ENCODE peak calls at places on chromosome 1, in seven cellular contexts. L is endothelial cell, E is K562, D is AG09309, A is Calu3, K is GM12865, J is AG09319. P is an unnamed sample.

GRCh38 chr1:46043491-46044017 is 88.9 kb downstream of the PIK3R3 start:
- DNase-seq in L (no peak), E (no peak), D (no peak), A (no peak), K (peak), J (no peak), P (no peak)

GRCh38 chr1:192516776-192517297 is 58.7 kb upstream of the RGS1 start:
- DNase-seq in L (no peak), E (no peak), D (peak), A (peak), K (peak), J (no peak), P (no peak)

GRCh38 chr1:69743146-69743545 is 175.4 kb downstream of the LRRC7 start:
- DNase-seq in L (no peak), E (no peak), D (no peak), A (no peak), K (no peak), J (no peak), P (no peak)

GRCh38 chr1:86906419-86906818 is 7.5 kb downstream of the SELENOF start:
- DNase-seq in L (no peak), E (peak), D (no peak), A (no peak), K (no peak), J (no peak), P (no peak)

GRCh38 chr1:27413004-27413403 is 20.6 kb downstream of the GPR3 start:
- DNase-seq in L (no peak), E (no peak), D (no peak), A (no peak), K (no peak), J (no peak), P (no peak)

GRCh38 chr1:226034482-226034881 is 28.0 kb upstream of the H3-3A start:
- DNase-seq in L (no peak), E (peak), D (peak), A (no peak), K (no peak), J (peak), P (no peak)

GRCh38 chr1:1539310-1540014 is 962 bp downstream of the TMEM240 start:
- DNase-seq in L (peak), E (no peak), D (no peak), A (no peak), K (no peak), J (no peak), P (no peak)

GRCh38 chr1:99347041-99347684 is 82.9 kb downstream of the PLPPR4 start:
- DNase-seq in L (no peak), E (no peak), D (no peak), A (no peak), K (no peak), J (no peak), P (no peak)

GRCh38 chr1:11524465-11525150 is 45.7 kb downstream of the DISP3 start:
- DNase-seq in L (no peak), E (no peak), D (no peak), A (no peak), K (no peak), J (no peak), P (no peak)

GRCh38 chr1:78765489-78765888 is 115.9 kb downstream of the IFI44 start:
- DNase-seq in L (no peak), E (no peak), D (no peak), A (no peak), K (no peak), J (no peak), P (no peak)

GRCh38 chr1:109399326-109399957 is 1.7 kb upstream of the SORT1 start:
- DNase-seq in L (peak), E (peak), D (no peak), A (peak), K (peak), J (no peak), P (no peak)

GRCh38 chr1:229221106-229222019 is 49.5 kb upstream of the RAB4A start:
- DNase-seq in L (no peak), E (no peak), D (no peak), A (peak), K (no peak), J (no peak), P (peak)

GRCh38 chr1:156816561-156817328 is at the start of gene SH2D2A:
- DNase-seq in L (no peak), E (peak), D (no peak), A (no peak), K (peak), J (no peak), P (no peak)

GRCh38 chr1:173245892-173246291 is 38.8 kb upstream of the TNFSF4 start:
- DNase-seq in L (no peak), E (no peak), D (no peak), A (no peak), K (no peak), J (no peak), P (no peak)

GRCh38 chr1:58401991-58402390 is 144.5 kb downstream of the OMA1 start:
- DNase-seq in L (no peak), E (no peak), D (no peak), A (no peak), K (no peak), J (no peak), P (no peak)

GRCh38 chr1:23958810-23959460 is 693 bp upstream of the PNRC2 start:
- DNase-seq in L (peak), E (peak), D (peak), A (peak), K (peak), J (peak), P (peak)

GRCh38 chr1:55870076-55870475 is 654.9 kb upstream of the USP24 start:
- DNase-seq in L (no peak), E (no peak), D (peak), A (no peak), K (no peak), J (no peak), P (no peak)

GRCh38 chr1:6168947-6169586 is 11.1 kb downstream of the CHD5 start:
- DNase-seq in L (no peak), E (no peak), D (no peak), A (no peak), K (no peak), J (no peak), P (no peak)

GRCh38 chr1:162175393-162175792 is 105.9 kb downstream of the NOS1AP start:
- DNase-seq in L (peak), E (no peak), D (no peak), A (no peak), K (no peak), J (no peak), P (no peak)

DNA sequence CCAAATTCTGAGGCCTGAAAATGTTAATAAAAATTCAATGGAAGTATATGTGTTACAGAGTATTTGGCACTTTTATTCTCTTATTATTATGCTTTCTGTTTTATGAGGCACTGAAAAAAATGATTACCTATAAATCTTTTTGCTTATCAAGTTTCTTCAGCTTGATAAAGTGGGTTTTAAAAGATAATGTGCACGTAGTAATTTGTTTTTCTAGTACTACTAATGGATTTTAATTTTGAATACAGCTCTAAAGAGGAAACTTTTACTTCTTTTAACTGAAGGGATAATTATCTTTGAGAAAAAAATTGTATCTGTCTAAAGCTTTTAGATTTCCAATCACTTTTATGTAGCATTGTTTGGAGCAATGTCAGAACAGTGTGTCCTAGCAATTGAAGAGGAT is 211.4 kb upstream of the L1TD1 start:
- DNase-seq in L (no peak), E (no peak), D (no peak), A (no peak), K (no peak), J (no peak), P (no peak)
- TF ChIP-seq CTCF in L (no peak), E (no peak), D (no peak), A (no peak), K (no peak), J (no peak), P (no peak)

DNA sequence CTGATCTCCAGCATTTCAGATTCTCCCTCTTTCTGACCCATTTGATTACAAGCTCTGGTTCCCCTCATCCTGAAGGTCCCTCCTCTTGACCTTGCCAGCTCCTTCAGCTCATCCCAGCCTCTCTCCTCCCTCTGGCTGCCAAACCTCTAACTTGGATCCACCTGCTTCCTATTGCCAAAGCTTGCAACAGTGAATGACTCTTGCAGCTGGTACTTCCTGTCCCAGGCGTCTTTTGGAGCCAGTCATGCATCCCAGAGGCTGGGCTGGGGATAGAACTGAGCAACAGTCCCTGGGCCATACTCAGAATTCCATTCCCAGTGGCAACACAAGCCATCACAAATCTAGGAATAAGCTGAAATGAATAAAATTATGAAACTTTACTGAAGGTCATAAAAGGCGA is 27.7 kb upstream of the SPOCD1 start:
- DNase-seq in L (no peak), E (no peak), D (peak), A (no peak), K (no peak), J (peak), P (peak)
- TF ChIP-seq CTCF in L (no peak), E (no peak), D (no peak), A (no peak), K (no peak), J (no peak), P (peak)

GRCh38 chr1:19232526-19232851 is 18.8 kb downstream of the EMC1 start:
- DNase-seq in L (no peak), E (no peak), D (no peak), A (no peak), K (no peak), J (peak), P (no peak)
- TF ChIP-seq CTCF in L (no peak), E (peak), D (peak), A (no peak), K (no peak), J (peak), P (peak)

GRCh38 chr1:15849775-15850449 is 2.4 kb downstream of the SPEN start:
- DNase-seq in L (peak), E (peak), D (no peak), A (peak), K (peak), J (no peak), P (no peak)

GRCh38 chr1:15847893-15848142 is 311 bp downstream of the SPEN start:
- DNase-seq in L (no peak), E (no peak), D (no peak), A (no peak), K (no peak), J (no peak), P (no peak)

GRCh38 chr1:15848929-15849774 is 1.6 kb downstream of the SPEN start:
- DNase-seq in L (peak), E (peak), D (no peak), A (peak), K (peak), J (peak), P (peak)

GRCh38 chr1:15848143-15848928 is 829 bp downstream of the SPEN start:
- DNase-seq in L (peak), E (peak), D (no peak), A (no peak), K (peak), J (no peak), P (no peak)

DNA sequence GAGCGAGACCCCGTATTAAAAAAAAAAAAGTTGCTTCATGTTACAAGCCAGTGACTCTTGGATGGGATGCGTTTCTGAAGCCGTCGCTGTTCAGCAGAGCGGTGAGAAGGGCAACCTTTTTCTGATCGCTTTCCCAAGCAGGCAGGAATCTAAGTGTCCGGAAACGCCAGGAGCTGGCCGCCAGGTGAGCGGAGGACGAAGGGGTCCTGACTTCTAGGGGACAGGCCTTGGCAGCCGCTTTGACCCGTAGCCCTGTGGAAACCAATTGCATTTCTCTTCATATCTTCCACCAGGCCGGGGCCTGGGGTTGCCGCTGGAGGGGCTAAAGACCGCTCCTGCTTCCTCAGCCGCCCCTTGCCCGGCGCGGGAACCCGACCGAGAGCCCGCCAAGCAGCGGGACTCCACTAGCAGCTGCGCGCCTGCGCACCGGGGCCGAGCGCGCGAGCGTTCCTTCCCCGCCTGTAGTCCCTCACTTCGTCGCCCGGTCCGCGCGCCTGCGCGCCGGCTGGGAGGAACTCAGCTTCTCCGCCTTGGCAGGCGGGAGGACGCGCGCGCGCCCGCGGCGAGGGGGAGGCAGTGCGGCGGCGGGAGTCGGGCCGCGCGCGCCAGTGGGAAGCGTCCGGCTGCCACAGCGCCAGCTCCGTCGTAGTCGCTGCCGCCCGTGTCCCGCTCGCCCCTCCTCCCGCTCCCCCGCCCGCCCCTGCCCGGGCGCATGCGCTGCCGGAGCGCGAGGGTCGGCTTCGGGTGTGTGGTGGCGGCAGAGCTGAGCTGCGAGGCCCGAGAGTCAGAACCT is at the start of gene SPEN:
- DNase-seq in L (peak), E (peak), D (peak), A (peak), K (peak), J (peak), P (peak)
- TF ChIP-seq CTCF in L (no peak), E (peak), D (no peak), A (no peak), K (no peak), J (no peak), P (peak)

DNA sequence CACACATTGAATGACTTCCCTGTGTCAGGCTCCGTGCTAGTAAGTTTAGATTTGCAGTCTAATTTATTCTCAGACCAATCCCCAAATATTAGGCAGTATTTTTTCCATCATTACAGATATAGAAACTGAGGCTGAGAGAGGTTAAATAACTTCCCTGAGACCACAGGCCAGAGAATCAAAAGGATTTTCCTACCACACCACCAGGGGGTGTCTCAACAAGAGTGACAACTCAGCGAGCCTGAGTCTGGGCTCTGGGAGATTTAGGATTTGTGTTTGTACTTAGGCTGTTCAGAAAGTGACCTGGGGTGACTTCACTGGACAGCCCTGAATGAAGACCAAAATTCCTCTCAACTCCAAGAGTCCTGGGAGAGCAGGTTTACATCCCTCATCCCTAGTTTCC is 13.3 kb upstream of the LCE5A start:
- DNase-seq in L (peak), E (peak), D (no peak), A (peak), K (peak), J (no peak), P (no peak)
- TF ChIP-seq CTCF in L (peak), E (peak), D (peak), A (peak), K (peak), J (peak), P (peak)

GRCh38 chr1:21888500-21888899 is 48.6 kb downstream of the HSPG2 start:
- DNase-seq in L (no peak), E (no peak), D (no peak), A (no peak), K (no peak), J (no peak), P (no peak)
- TF ChIP-seq CTCF in L (no peak), E (no peak), D (no peak), A (no peak), K (no peak), J (no peak), P (no peak)

GRCh38 chr1:159790237-159790917 is 9.6 kb downstream of the DUSP23 start:
- DNase-seq in L (peak), E (peak), D (no peak), A (peak), K (peak), J (no peak), P (no peak)
- TF ChIP-seq CTCF in L (peak), E (peak), D (peak), A (peak), K (peak), J (peak), P (peak)

DNA sequence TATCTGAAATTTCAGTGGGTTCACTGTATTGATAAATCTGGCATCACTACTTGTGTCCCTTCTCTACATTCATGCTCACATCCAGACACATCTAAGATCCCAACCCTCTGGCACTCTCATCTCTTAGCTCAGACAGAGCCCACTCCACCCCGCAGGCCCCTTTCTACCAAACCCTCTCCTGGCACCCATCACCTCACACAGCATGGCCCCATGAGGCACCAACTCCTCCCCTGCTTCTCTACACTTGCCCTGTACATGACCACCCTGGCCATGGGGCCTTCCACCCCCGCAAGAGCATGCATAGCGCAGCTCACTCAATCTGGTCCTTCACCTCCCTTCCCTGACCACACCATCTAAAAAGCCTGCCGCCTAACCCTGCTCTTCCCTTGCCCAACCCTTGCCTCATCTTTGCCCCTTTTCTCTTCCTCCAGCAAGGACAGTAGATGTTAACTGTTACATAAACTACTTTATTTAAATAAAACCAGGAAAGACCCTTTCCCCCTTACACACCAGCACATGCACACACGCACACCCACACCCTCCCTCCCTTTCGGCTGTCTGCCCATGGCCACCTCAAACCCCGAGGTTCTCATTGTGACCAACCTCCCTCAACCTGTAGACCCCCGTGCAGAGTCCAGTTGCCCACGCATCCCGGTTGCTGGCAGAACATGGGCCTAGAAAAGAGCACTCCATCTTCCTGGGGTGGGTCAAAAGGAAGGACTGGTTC is 15.6 kb downstream of the SH3BP5L start:
- DNase-seq in L (no peak), E (no peak), D (no peak), A (no peak), K (no peak), J (no peak), P (no peak)
- TF ChIP-seq CTCF in L (no peak), E (no peak), D (no peak), A (no peak), K (no peak), J (no peak), P (no peak)

GRCh38 chr1:31398246-31398645 is 14.8 kb upstream of the SERINC2 start:
- DNase-seq in L (no peak), E (no peak), D (no peak), A (no peak), K (no peak), J (no peak), P (no peak)

GRCh38 chr1:31397360-31398095 is 15.5 kb upstream of the SERINC2 start:
- DNase-seq in L (no peak), E (no peak), D (no peak), A (no peak), K (no peak), J (no peak), P (no peak)

GRCh38 chr1:31394628-31395193 is 18.3 kb upstream of the SERINC2 start:
- DNase-seq in L (peak), E (peak), D (no peak), A (peak), K (peak), J (no peak), P (no peak)

GRCh38 chr1:31393463-31393862 is 19.6 kb upstream of the SERINC2 start:
- DNase-seq in L (no peak), E (no peak), D (no peak), A (no peak), K (no peak), J (no peak), P (no peak)

GRCh38 chr1:31396633-31397351 is 16.2 kb upstream of the SERINC2 start:
- DNase-seq in L (no peak), E (peak), D (peak), A (peak), K (no peak), J (peak), P (no peak)
- TF ChIP-seq CTCF in L (no peak), E (peak), D (peak), A (peak), K (peak), J (peak), P (peak)

DNA sequence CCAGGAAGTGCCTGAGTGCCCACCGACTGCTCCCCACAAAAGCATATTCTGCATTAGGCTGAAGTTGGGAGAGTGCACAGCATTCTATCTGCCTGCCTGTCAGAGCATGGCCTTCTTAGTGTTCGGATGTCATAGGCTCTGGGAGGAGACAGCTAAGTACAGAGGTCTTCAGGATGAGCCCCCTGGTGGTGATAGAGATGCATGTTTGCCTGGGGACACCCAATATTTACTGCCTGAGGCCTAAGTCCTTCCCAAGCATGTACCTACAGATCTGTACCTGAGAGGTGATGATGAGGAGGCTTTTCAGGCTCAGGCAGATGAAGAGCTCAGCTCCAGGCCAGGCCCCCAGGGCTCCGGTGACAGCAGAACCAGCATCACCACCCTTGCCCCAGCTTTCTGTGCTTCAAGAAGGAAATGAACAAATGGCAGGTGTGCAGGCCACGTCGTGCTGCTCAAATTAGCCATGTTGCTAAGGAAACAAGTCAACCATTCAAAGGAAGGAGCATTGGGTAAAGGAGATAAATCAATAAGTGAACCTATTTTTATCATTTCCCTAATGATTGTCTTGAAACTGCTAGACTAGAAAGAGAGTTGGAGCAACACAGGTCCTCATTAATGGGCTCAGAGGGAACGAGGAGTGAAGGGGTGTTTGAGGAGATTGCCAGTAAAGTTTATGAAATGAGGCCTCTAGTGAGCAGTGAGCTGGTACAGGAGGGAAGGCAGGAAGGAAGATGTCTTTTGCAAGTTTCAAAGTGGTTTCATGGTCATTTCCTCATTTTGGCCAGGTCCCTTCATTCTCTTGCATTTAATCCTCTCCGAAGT is 21.2 kb downstream of the CACNA1E start:
- DNase-seq in L (peak), E (peak), D (no peak), A (peak), K (peak), J (no peak), P (no peak)
- TF ChIP-seq CTCF in L (peak), E (peak), D (no peak), A (peak), K (peak), J (peak), P (peak)

P was measured in epithelial cell of proximal tubule.